ENCODE peak calls at places on chromosomes 12 and 14, in seven cellular contexts. One of them, this sample, is unnamed.

GRCh38 chr12:78555802-78556201 is 308.8 kb upstream of the SYT1 start:
- DNase-seq in ELF-1: no peak
- DNase-seq in LoVo: no peak
- DNase-seq in NCI-H1105 treated with DMSO at 0.1 percent for 48 hours: no peak
- DNase-seq in Karpas-422: no peak
- DNase-seq in Right ventricle myocardium inferior: no peak
- DNase-seq in stimulated activated CD8-positive, alpha-beta memory T cell treated with anti-CD3 and anti-CD28 coated beads, Interleukin-12 subunit alpha, Interleukin-12 subunit beta, amount 100 ng/mL, for 4 hours: no peak
- DNase-seq in this sample: no peak

GRCh38 chr12:106953352-106954260 is 2.1 kb upstream of the TMEM263 start:
- DNase-seq in ELF-1: no peak
- DNase-seq in LoVo: peak
- DNase-seq in NCI-H1105 treated with DMSO at 0.1 percent for 48 hours: no peak
- DNase-seq in Karpas-422: peak
- DNase-seq in Right ventricle myocardium inferior: no peak
- DNase-seq in stimulated activated CD8-positive, alpha-beta memory T cell treated with anti-CD3 and anti-CD28 coated beads, Interleukin-12 subunit alpha, Interleukin-12 subunit beta, amount 100 ng/mL, for 4 hours: no peak
- DNase-seq in this sample: no peak

GRCh38 chr14:32761381-32761968 is 177.2 kb upstream of the NPAS3 start:
- DNase-seq in ELF-1: no peak
- DNase-seq in LoVo: no peak
- DNase-seq in NCI-H1105 treated with DMSO at 0.1 percent for 48 hours: no peak
- DNase-seq in Karpas-422: no peak
- DNase-seq in Right ventricle myocardium inferior: no peak
- DNase-seq in stimulated activated CD8-positive, alpha-beta memory T cell treated with anti-CD3 and anti-CD28 coated beads, Interleukin-12 subunit alpha, Interleukin-12 subunit beta, amount 100 ng/mL, for 4 hours: no peak
- DNase-seq in this sample: no peak

GRCh38 chr12:21599143-21599999 is 5.3 kb downstream of the GYS2 start:
- DNase-seq in ELF-1: no peak
- DNase-seq in LoVo: no peak
- DNase-seq in NCI-H1105 treated with DMSO at 0.1 percent for 48 hours: no peak
- DNase-seq in Karpas-422: peak
- DNase-seq in Right ventricle myocardium inferior: no peak
- DNase-seq in stimulated activated CD8-positive, alpha-beta memory T cell treated with anti-CD3 and anti-CD28 coated beads, Interleukin-12 subunit alpha, Interleukin-12 subunit beta, amount 100 ng/mL, for 4 hours: no peak
- DNase-seq in this sample: no peak

GRCh38 chr12:117685115-117685926 is 283.5 kb downstream of the KSR2 start:
- DNase-seq in ELF-1: peak
- DNase-seq in LoVo: peak
- DNase-seq in NCI-H1105 treated with DMSO at 0.1 percent for 48 hours: no peak
- DNase-seq in Karpas-422: peak
- DNase-seq in Right ventricle myocardium inferior: no peak
- DNase-seq in stimulated activated CD8-positive, alpha-beta memory T cell treated with anti-CD3 and anti-CD28 coated beads, Interleukin-12 subunit alpha, Interleukin-12 subunit beta, amount 100 ng/mL, for 4 hours: no peak
- DNase-seq in this sample: no peak

GRCh38 chr14:33580221-33580749 is 370.6 kb downstream of the EGLN3 start:
- DNase-seq in ELF-1: no peak
- DNase-seq in LoVo: no peak
- DNase-seq in NCI-H1105 treated with DMSO at 0.1 percent for 48 hours: no peak
- DNase-seq in Karpas-422: no peak
- DNase-seq in Right ventricle myocardium inferior: no peak
- DNase-seq in stimulated activated CD8-positive, alpha-beta memory T cell treated with anti-CD3 and anti-CD28 coated beads, Interleukin-12 subunit alpha, Interleukin-12 subunit beta, amount 100 ng/mL, for 4 hours: no peak
- DNase-seq in this sample: no peak

GRCh38 chr12:75525263-75525662 is 13.9 kb upstream of the KRR1 start:
- DNase-seq in ELF-1: no peak
- DNase-seq in LoVo: no peak
- DNase-seq in NCI-H1105 treated with DMSO at 0.1 percent for 48 hours: no peak
- DNase-seq in Karpas-422: no peak
- DNase-seq in Right ventricle myocardium inferior: no peak
- DNase-seq in stimulated activated CD8-positive, alpha-beta memory T cell treated with anti-CD3 and anti-CD28 coated beads, Interleukin-12 subunit alpha, Interleukin-12 subunit beta, amount 100 ng/mL, for 4 hours: no peak
- DNase-seq in this sample: no peak

GRCh38 chr14:43119672-43120071 is 1387.4 kb downstream of the FSCB start:
- DNase-seq in ELF-1: no peak
- DNase-seq in LoVo: no peak
- DNase-seq in NCI-H1105 treated with DMSO at 0.1 percent for 48 hours: no peak
- DNase-seq in Karpas-422: no peak
- DNase-seq in Right ventricle myocardium inferior: peak
- DNase-seq in stimulated activated CD8-positive, alpha-beta memory T cell treated with anti-CD3 and anti-CD28 coated beads, Interleukin-12 subunit alpha, Interleukin-12 subunit beta, amount 100 ng/mL, for 4 hours: no peak
- DNase-seq in this sample: no peak

GRCh38 chr12:49489720-49490119 is 49.1 kb upstream of the KCNH3 start:
- DNase-seq in ELF-1: no peak
- DNase-seq in LoVo: no peak
- DNase-seq in NCI-H1105 treated with DMSO at 0.1 percent for 48 hours: no peak
- DNase-seq in Karpas-422: no peak
- DNase-seq in Right ventricle myocardium inferior: no peak
- DNase-seq in stimulated activated CD8-positive, alpha-beta memory T cell treated with anti-CD3 and anti-CD28 coated beads, Interleukin-12 subunit alpha, Interleukin-12 subunit beta, amount 100 ng/mL, for 4 hours: no peak
- DNase-seq in this sample: no peak

GRCh38 chr14:31968107-31968810 is 108.8 kb upstream of the ARHGAP5 start:
- DNase-seq in ELF-1: no peak
- DNase-seq in LoVo: peak
- DNase-seq in NCI-H1105 treated with DMSO at 0.1 percent for 48 hours: no peak
- DNase-seq in Karpas-422: peak
- DNase-seq in Right ventricle myocardium inferior: no peak
- DNase-seq in stimulated activated CD8-positive, alpha-beta memory T cell treated with anti-CD3 and anti-CD28 coated beads, Interleukin-12 subunit alpha, Interleukin-12 subunit beta, amount 100 ng/mL, for 4 hours: no peak
- DNase-seq in this sample: no peak

GRCh38 chr12:108696111-108696995 is 35.0 kb downstream of the CORO1C start:
- DNase-seq in ELF-1: no peak
- DNase-seq in LoVo: peak
- DNase-seq in NCI-H1105 treated with DMSO at 0.1 percent for 48 hours: no peak
- DNase-seq in Karpas-422: no peak
- DNase-seq in Right ventricle myocardium inferior: no peak
- DNase-seq in stimulated activated CD8-positive, alpha-beta memory T cell treated with anti-CD3 and anti-CD28 coated beads, Interleukin-12 subunit alpha, Interleukin-12 subunit beta, amount 100 ng/mL, for 4 hours: no peak
- DNase-seq in this sample: no peak

GRCh38 chr12:92400006-92400405 is 254.4 kb upstream of the BTG1 start:
- DNase-seq in ELF-1: no peak
- DNase-seq in LoVo: no peak
- DNase-seq in NCI-H1105 treated with DMSO at 0.1 percent for 48 hours: no peak
- DNase-seq in Karpas-422: no peak
- DNase-seq in Right ventricle myocardium inferior: no peak
- DNase-seq in stimulated activated CD8-positive, alpha-beta memory T cell treated with anti-CD3 and anti-CD28 coated beads, Interleukin-12 subunit alpha, Interleukin-12 subunit beta, amount 100 ng/mL, for 4 hours: no peak
- DNase-seq in this sample: no peak

GRCh38 chr12:108622425-108622824 is 11.3 kb downstream of the SELPLG start:
- DNase-seq in ELF-1: no peak
- DNase-seq in LoVo: no peak
- DNase-seq in NCI-H1105 treated with DMSO at 0.1 percent for 48 hours: no peak
- DNase-seq in Karpas-422: peak
- DNase-seq in Right ventricle myocardium inferior: no peak
- DNase-seq in stimulated activated CD8-positive, alpha-beta memory T cell treated with anti-CD3 and anti-CD28 coated beads, Interleukin-12 subunit alpha, Interleukin-12 subunit beta, amount 100 ng/mL, for 4 hours: no peak
- DNase-seq in this sample: no peak

GRCh38 chr14:103568952-103569351 is 6.2 kb downstream of the COA8 start:
- DNase-seq in ELF-1: peak
- DNase-seq in LoVo: no peak
- DNase-seq in NCI-H1105 treated with DMSO at 0.1 percent for 48 hours: no peak
- DNase-seq in Karpas-422: no peak
- DNase-seq in Right ventricle myocardium inferior: no peak
- DNase-seq in stimulated activated CD8-positive, alpha-beta memory T cell treated with anti-CD3 and anti-CD28 coated beads, Interleukin-12 subunit alpha, Interleukin-12 subunit beta, amount 100 ng/mL, for 4 hours: no peak
- DNase-seq in this sample: no peak

GRCh38 chr12:49824886-49825285 is 3.3 kb downstream of the NCKAP5L start:
- DNase-seq in ELF-1: no peak
- DNase-seq in LoVo: no peak
- DNase-seq in NCI-H1105 treated with DMSO at 0.1 percent for 48 hours: no peak
- DNase-seq in Karpas-422: no peak
- DNase-seq in Right ventricle myocardium inferior: no peak
- DNase-seq in stimulated activated CD8-positive, alpha-beta memory T cell treated with anti-CD3 and anti-CD28 coated beads, Interleukin-12 subunit alpha, Interleukin-12 subunit beta, amount 100 ng/mL, for 4 hours: no peak
- DNase-seq in this sample: no peak

GRCh38 chr12:94997726-94998125 is 5.8 kb downstream of the NDUFA12 start:
- DNase-seq in ELF-1: no peak
- DNase-seq in LoVo: no peak
- DNase-seq in NCI-H1105 treated with DMSO at 0.1 percent for 48 hours: no peak
- DNase-seq in Karpas-422: no peak
- DNase-seq in Right ventricle myocardium inferior: no peak
- DNase-seq in stimulated activated CD8-positive, alpha-beta memory T cell treated with anti-CD3 and anti-CD28 coated beads, Interleukin-12 subunit alpha, Interleukin-12 subunit beta, amount 100 ng/mL, for 4 hours: no peak
- DNase-seq in this sample: no peak

GRCh38 chr14:39456702-39457250 is 24.5 kb upstream of the FBXO33 start:
- DNase-seq in ELF-1: no peak
- DNase-seq in LoVo: no peak
- DNase-seq in NCI-H1105 treated with DMSO at 0.1 percent for 48 hours: no peak
- DNase-seq in Karpas-422: no peak
- DNase-seq in Right ventricle myocardium inferior: no peak
- DNase-seq in stimulated activated CD8-positive, alpha-beta memory T cell treated with anti-CD3 and anti-CD28 coated beads, Interleukin-12 subunit alpha, Interleukin-12 subunit beta, amount 100 ng/mL, for 4 hours: no peak
- DNase-seq in this sample: no peak

GRCh38 chr12:31033681-31034080 is 40.0 kb upstream of the DDX11 start:
- DNase-seq in ELF-1: no peak
- DNase-seq in LoVo: no peak
- DNase-seq in NCI-H1105 treated with DMSO at 0.1 percent for 48 hours: no peak
- DNase-seq in Karpas-422: no peak
- DNase-seq in Right ventricle myocardium inferior: no peak
- DNase-seq in stimulated activated CD8-positive, alpha-beta memory T cell treated with anti-CD3 and anti-CD28 coated beads, Interleukin-12 subunit alpha, Interleukin-12 subunit beta, amount 100 ng/mL, for 4 hours: no peak
- DNase-seq in this sample: no peak